ENCODE peak calls at places on chromosomes 4 and X, in four cellular contexts. E, M, Y and G are unnamed samples.
A peak's percentile ranks its signal among the peaks of the same experiment; 100 is the strongest.

GRCh38 chrX:24515447-24515846 is 50.4 kb downstream of the PDK3 start:
- DNase-seq in E (no peak), M (no peak), Y (peak; percentile 28), G (no peak)

GRCh38 chrX:23901805-23902204 is 5.9 kb downstream of the APOO start:
- DNase-seq in E (peak; percentile 64), M (peak; percentile 27), Y (peak; percentile 82), G (peak; percentile 81)

GRCh38 chr4:3777669-3778068 is 11.5 kb downstream of the ADRA2C start:
- DNase-seq in M (no peak), E (no peak), Y (no peak), G (no peak)

GRCh38 chrX:119880552-119881437 is 9.2 kb downstream of the NDUFA1 start:
- DNase-seq in E (no peak), Y (peak; percentile 66), M (no peak), G (peak; percentile 55)

GRCh38 chr4:157994863-157995262 is 178.0 kb downstream of the GASK1B start:
- DNase-seq in M (no peak), E (no peak), Y (no peak), G (no peak)

GRCh38 chr4:100062921-100063320 is 112.8 kb upstream of the H2AZ1 start:
- DNase-seq in M (no peak), E (no peak), Y (peak; percentile 27), G (no peak)

GRCh38 chr4:119130365-119131065 is 5.1 kb upstream of the MYOZ2 start:
- DNase-seq in M (no peak), E (no peak), Y (no peak), G (no peak)

GRCh38 chr4:92047209-92047877 is 256.4 kb upstream of the GRID2 start:
- DNase-seq in M (no peak), E (no peak), Y (peak; percentile 38), G (no peak)

GRCh38 chr4:754221-755120 is 48.8 kb downstream of the PCGF3 start:
- DNase-seq in E (no peak), Y (no peak), M (no peak), G (no peak)

GRCh38 chr4:151766691-151767090 is 5.9 kb upstream of the GATB start:
- DNase-seq in M (no peak), E (no peak), Y (no peak), G (no peak)

GRCh38 chr4:140635606-140636005 is 66.8 kb upstream of the UCP1 start:
- DNase-seq in Y (peak; percentile 70), E (no peak), M (peak; percentile 60), G (no peak)

GRCh38 chrX:110414273-110414672 is 55.6 kb downstream of the RTL9 start:
- DNase-seq in Y (no peak), M (no peak), E (no peak), G (no peak)

GRCh38 chr4:111883557-111883999 is 261.7 kb upstream of the FAM241A start:
- DNase-seq in Y (no peak), E (no peak), M (no peak), G (peak; percentile 82)

GRCh38 chr4:15521442-15522039 is 51.9 kb downstream of the CC2D2A start:
- DNase-seq in Y (peak; percentile 57), E (no peak), M (no peak), G (no peak)

GRCh38 chrX:22314211-22314610 is 41.5 kb downstream of the CBLL2 start:
- DNase-seq in E (no peak), M (no peak), Y (no peak), G (no peak)

GRCh38 chr4:188143731-188144130 is 4.5 kb downstream of the TRIML1 start:
- DNase-seq in M (no peak), E (no peak), Y (no peak), G (no peak)

GRCh38 chr4:124640037-124640730 is 72.3 kb downstream of the ANKRD50 start:
- DNase-seq in Y (peak; percentile 44), E (no peak), M (peak; percentile 29), G (no peak)

GRCh38 chr4:179804440-179804839 is 2362.2 kb upstream of the AGA start:
- DNase-seq in Y (peak; percentile 33), E (no peak), M (no peak), G (peak; percentile 25)

GRCh38 chr4:7326693-7327340 is 107.9 kb downstream of the PSAPL1 start:
- DNase-seq in E (peak; percentile 55), Y (no peak), M (no peak), G (peak; percentile 57)

GRCh38 chrX:135425026-135425425 is 3.3 kb downstream of the SMIM10L2A start:
- DNase-seq in Y (no peak), E (no peak), M (no peak), G (no peak)

GRCh38 chr4:79788884-79789283 is 284.1 kb downstream of the ANTXR2 start:
- DNase-seq in M (no peak), E (no peak), Y (no peak), G (no peak)

GRCh38 chr4:88106205-88106604 is 52.2 kb downstream of the ABCG2 start:
- DNase-seq in M (no peak), Y (no peak), E (no peak), G (no peak)

GRCh38 chr4:159508917-159509500 is 406.1 kb downstream of the RAPGEF2 start:
- DNase-seq in Y (peak; percentile 21), E (no peak), M (no peak), G (no peak)

GRCh38 chrX:154918060-154918483 is 31.9 kb downstream of the F8A1 start:
- DNase-seq in M (peak; percentile 43), Y (peak; percentile 86), E (peak; percentile 63), G (peak; percentile 75)

GRCh38 chr4:4289055-4289454 is 899 bp downstream of the LYAR start:
- DNase-seq in Y (no peak), E (no peak), M (no peak), G (no peak)

GRCh38 chr4:14458463-14458862 is 543.8 kb upstream of the CPEB2 start:
- DNase-seq in E (no peak), Y (no peak), M (no peak), G (no peak)

GRCh38 chrX:16822723-16823122 is 36.5 kb downstream of the TXLNG start:
- DNase-seq in M (no peak), E (no peak), Y (peak; percentile 31), G (no peak)

GRCh38 chrX:4878642-4879041 is 1165.2 kb upstream of the PRKX start:
- DNase-seq in Y (no peak), M (no peak), E (no peak), G (no peak)

GRCh38 chrX:134174273-134174660 is 62.7 kb upstream of the CCDC160 start:
- DNase-seq in Y (no peak), M (no peak), E (no peak), G (no peak)

GRCh38 chrX:68343551-68343950 is 89.7 kb downstream of the OPHN1 start:
- DNase-seq in Y (no peak), E (no peak), M (no peak), G (no peak)

GRCh38 chr4:152220201-152220666 is 315.7 kb downstream of the FBXW7 start:
- DNase-seq in M (no peak), Y (no peak), E (no peak), G (no peak)

GRCh38 chr4:76867880-76868655 is 29.9 kb downstream of the SOWAHB start:
- DNase-seq in E (no peak), M (no peak), Y (no peak), G (peak; percentile 52)

GRCh38 chr4:147596377-147596776 is 20.8 kb upstream of the TMEM184C start:
- DNase-seq in M (no peak), E (no peak), Y (peak; percentile 52), G (no peak)

GRCh38 chr4:75841641-75842520 is 60.4 kb downstream of the PPEF2 start:
- DNase-seq in E (no peak), Y (peak; percentile 23), M (no peak), G (no peak)

DNA sequence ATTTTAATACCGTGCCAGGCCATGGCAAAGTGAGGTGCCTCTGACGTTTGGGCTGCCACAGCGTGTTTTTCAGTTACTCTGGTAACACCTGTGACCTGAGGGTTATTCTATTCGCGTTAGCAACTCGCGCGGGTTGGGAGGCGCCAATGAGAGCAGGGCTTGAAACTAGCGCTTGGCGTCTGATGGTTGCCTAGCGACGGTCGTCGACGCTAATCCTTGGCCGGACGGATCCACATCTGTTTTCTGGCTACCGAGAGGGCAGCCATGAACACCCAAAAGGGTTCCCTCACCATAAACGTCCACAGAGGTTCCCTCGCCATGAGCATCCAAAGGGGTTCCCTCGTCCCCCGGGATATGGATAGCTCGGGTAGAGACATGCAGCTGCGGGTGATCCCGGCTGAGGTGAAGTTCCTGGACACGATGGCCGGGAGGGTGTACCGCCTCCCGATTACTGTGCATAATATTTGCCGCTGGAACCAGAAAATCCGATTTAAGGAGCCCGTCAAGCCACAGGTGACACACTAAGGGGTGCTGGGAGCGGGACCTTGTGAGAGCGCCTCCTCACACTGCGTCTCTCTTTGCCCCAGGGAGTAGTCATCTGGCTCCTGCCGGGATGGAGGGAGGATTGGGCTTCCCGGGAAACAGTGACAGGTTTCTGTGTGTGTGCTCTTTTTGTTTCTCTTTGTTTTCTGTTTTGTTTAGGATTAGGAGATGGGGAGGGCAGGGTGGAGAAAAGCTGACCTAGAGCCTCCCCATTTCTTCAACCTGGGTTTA is at the start of gene CFAP47:
- DNase-seq in M (no peak), Y (no peak), E (peak; percentile 61), G (peak; percentile 12)
- H3K4me3 ChIP-seq in M (peak within 1 kb of the TSS; percentile 54), Y (no peak within 1 kb of the TSS), E (peak within 1 kb of the TSS; percentile 46), G (no peak within 1 kb of the TSS)

DNA sequence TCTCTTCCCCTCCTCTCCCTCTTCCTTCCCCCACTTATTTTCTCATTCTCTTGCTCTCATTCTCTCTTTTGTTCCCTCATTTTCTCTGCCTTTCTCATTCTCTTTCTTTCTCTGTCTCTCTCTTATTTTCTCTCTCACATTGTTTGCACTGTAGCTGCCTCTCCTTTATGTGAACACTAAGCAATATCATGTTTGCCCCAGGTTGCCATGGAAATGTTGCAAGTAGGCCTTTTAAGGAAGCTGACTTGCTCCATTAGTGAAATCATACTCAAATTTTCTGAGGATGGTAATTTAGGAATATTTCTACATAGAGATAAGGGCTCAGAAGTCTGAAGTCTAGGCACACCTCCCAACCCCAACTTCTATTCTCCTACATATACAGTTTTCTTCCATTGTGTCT is 130.1 kb downstream of the EDA start:
- DNase-seq in Y (no peak), E (no peak), M (no peak), G (no peak)
- H3K9me3 ChIP-seq in Y (peaks cover 19% of the 10 kb centered on the region), E (peaks cover 4% of the 10 kb centered on the region), M (peaks cover 6% of the 10 kb centered on the region), G (no peaks in the 10 kb centered on the region)

GRCh38 chrX:13939741-13940597 is 89.7 kb downstream of the GEMIN8 start:
- DNase-seq in E (no peak), M (no peak), Y (peak; percentile 5), G (peak; percentile 33)
- H3K4me1 ChIP-seq in E (no peaks in the 10 kb centered on the region), M (no peaks in the 10 kb centered on the region), Y (no peaks in the 10 kb centered on the region), G (peaks cover 28% of the 10 kb centered on the region)

GRCh38 chr4:154542264-154542879 is 7.8 kb downstream of the PLRG1 start:
- DNase-seq in M (no peak), E (no peak), Y (no peak), G (no peak)
- H3K4me3 ChIP-seq in M (no peak overlapping the region), E (no peak overlapping the region), Y (no peak overlapping the region), G (no peak overlapping the region)

DNA sequence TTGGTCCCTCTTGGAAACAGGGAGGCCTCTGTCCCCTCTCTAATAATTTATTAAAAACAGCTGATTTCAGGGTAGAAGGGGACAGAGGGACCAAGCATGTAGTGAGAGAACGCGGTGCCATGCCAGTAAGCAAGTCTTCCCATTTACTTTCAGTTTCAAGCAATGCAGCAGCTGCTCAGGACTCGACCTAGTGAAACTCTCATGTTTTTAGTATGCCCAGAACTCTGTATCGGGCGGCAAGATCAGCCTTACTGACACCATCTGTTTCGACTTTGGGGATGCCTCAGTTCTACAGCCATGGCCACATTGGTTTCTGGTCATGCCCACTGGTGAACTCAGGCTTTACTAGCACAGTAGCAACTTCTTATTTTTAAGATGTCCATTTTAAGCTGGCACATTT is 40.6 kb downstream of the ZNF81 start:
- DNase-seq in Y (no peak), E (no peak), M (no peak), G (no peak)
- H3K9me3 ChIP-seq in Y (peaks cover 19% of the 10 kb centered on the region), E (peaks cover 3% of the 10 kb centered on the region), M (no peaks in the 10 kb centered on the region), G (no peaks in the 10 kb centered on the region)

GRCh38 chr4:185023471-185023870 is 5.2 kb downstream of the HELT start:
- DNase-seq in M (no peak), E (no peak), Y (no peak), G (no peak)
- H3K4me1 ChIP-seq in M (no peaks in the 10 kb centered on the region), E (peaks cover 27% of the 10 kb centered on the region), Y (no peaks in the 10 kb centered on the region), G (no peaks in the 10 kb centered on the region)